ENCODE peak calls at places on chromosomes 16 and 17, in four cellular contexts. R is K562, T is HepG2, W is GM12878. M is an unnamed sample.

GRCh38 chr17:14464741-14465140 is 163.9 kb downstream of the HS3ST3B1 start:
- DNase-seq in R (no peak), T (no peak), W (no peak), M (no peak)

GRCh38 chr16:57619606-57620315 is 8.7 kb upstream of the ADGRG1 start:
- DNase-seq in R (no peak), T (peak; percentile 46), W (no peak), M (no peak)

GRCh38 chr16:82971126-82971525 is 344.4 kb downstream of the CDH13 start:
- DNase-seq in T (no peak), R (no peak), W (no peak), M (no peak)

GRCh38 chr17:74862108-74862901 is 2.6 kb upstream of the GRIN2C start:
- DNase-seq in T (peak; percentile 59), W (no peak), R (peak; percentile 65), M (peak; percentile 75)

GRCh38 chr16:4052096-4052495 is 64.1 kb downstream of the ADCY9 start:
- DNase-seq in T (no peak), R (no peak), W (no peak), M (no peak)

GRCh38 chr16:29815032-29815721 is 775 bp upstream of the PAGR1 start:
- DNase-seq in W (no peak), T (no peak), R (peak; percentile 43), M (no peak)

GRCh38 chr17:73393962-73394361 is 82.2 kb upstream of the CDC42EP4 start:
- DNase-seq in R (peak; percentile 44), T (peak; percentile 20), W (no peak), M (no peak)

GRCh38 chr16:81077077-81077940 is at the start of gene C16orf46:
- DNase-seq in W (peak; percentile 88), T (peak; percentile 96), R (peak; percentile 98), M (peak; percentile 96)

GRCh38 chr16:54927125-54928015 is 3.3 kb upstream of the IRX5 start:
- DNase-seq in W (no peak), R (peak; percentile 22), T (no peak), M (no peak)

GRCh38 chr16:75062135-75062943 is 54.2 kb downstream of the LDHD start:
- DNase-seq in R (peak; percentile 89), W (no peak), T (no peak), M (no peak)

GRCh38 chr17:14203392-14203791 is 33.3 kb downstream of the CDRT15 start:
- DNase-seq in W (no peak), T (no peak), R (peak; percentile 37), M (no peak)

GRCh38 chr17:70677783-70678647 is 508.7 kb downstream of the KCNJ2 start:
- DNase-seq in W (no peak), T (peak; percentile 75), R (no peak), M (peak; percentile 67)

GRCh38 chr16:265711-266110 is 10.0 kb downstream of the RGS11 start:
- DNase-seq in T (no peak), R (no peak), W (no peak), M (no peak)

GRCh38 chr16:67967956-67968439 is 439 bp downstream of the SLC12A4 start:
- DNase-seq in R (peak; percentile 64), W (no peak), T (no peak), M (peak; percentile 49)

GRCh38 chr17:77501101-77501566 is 360.4 kb downstream of the SEC14L1 start:
- DNase-seq in R (peak; percentile 68), W (no peak), T (peak; percentile 43), M (peak; percentile 64)

GRCh38 chr16:81748476-81749198 is 30.5 kb upstream of the PLCG2 start:
- DNase-seq in R (no peak), W (peak; percentile 47), T (no peak), M (no peak)

GRCh38 chr16:26433807-26434206 is 632.9 kb upstream of the C16orf82 start:
- DNase-seq in T (no peak), R (no peak), W (no peak), M (no peak)

GRCh38 chr17:41885733-41886132 is 20.5 kb upstream of the KLHL11 start:
- DNase-seq in W (no peak), R (peak; percentile 30), T (no peak), M (peak; percentile 54)
- TF ChIP-seq FOXM1 in W (no peak), R (no peak), T (no peak), M (no peak)

DNA sequence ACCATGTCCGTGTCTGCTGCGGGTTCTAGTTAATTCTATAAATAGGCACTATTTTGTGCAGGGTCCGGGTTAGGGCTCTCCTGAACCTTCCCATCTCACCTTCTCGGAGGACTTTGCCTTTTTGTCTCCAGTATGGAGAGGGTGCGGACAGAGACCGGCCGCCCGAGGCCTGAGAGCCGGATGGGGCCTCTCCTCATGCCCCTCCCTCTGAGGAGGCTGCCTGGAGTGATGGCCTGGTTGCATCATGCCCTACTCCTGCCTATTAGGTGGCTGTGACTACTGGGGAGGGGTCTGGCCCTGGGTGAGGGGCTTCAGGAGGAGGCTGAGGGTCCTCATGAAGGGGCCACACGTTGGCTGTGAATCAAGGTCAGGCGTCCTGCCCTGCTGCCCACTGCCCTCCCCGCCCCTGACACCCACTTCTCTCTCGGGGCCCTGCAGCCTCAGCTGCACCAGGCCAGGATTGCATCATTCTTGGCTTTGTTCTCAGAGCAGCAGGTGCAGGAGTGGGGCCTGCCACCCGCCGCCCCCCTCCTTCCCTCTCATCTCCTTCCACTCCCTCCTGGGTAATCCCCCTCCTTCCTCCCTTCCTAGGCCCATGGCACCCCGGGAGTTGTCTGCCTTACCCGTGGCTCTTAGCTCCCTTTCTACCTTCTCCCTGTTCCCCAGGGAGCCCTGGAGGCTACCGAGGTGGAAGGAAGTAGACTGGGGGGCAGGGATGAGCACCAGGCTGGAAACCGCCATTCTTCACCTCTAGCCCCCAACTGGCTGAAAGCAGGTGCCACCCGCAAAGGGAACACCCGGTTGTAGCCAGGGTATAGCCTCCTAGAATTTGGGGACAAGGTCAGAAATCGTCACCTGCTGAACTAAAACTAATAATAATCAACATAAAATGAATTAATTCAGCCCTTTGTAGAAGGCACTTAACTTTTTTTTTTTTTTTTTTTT is 12.7 kb upstream of the ARHGAP23 start:
- DNase-seq in R (peak; percentile 37), W (peak; percentile 11), T (peak; percentile 59), M (peak; percentile 32)
- TF ChIP-seq FOXK2 in R (no peak), W (no peak), T (no peak), M (no peak)

GRCh38 chr16:79845006-79845733 is 244.6 kb upstream of the MAF start:
- DNase-seq in T (no peak), R (no peak), W (peak; percentile 40), M (no peak)
- TF ChIP-seq FOXM1 in T (no peak), R (no peak), W (peak; percentile 94), M (no peak)

GRCh38 chr17:68794636-68795503 is 160.3 kb downstream of the ABCA8 start:
- DNase-seq in T (peak; percentile 41), W (no peak), R (peak; percentile 7), M (no peak)
- TF ChIP-seq FOXK2 in T (no peak), W (no peak), R (no peak), M (no peak)

DNA sequence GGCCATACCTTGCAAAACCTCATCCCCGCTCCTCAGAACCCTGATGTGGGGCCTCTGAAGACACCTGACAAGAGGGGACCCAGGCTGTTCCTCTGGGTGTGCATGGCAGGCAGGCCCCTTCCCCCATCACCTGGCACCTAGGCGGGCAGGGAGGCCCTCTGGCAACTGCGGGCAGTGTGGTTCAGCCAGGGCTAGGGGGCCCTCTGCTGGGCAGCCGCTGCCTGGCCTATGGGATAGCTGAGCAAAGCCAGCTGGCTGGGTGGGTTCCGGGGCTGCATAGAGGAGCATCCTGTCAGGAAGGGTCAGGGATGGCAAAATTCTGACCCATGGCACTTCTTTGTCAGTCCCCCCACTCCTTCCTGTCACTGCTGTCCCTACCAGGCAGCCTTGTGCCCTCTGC is 228.7 kb upstream of the ASIC2 start:
- DNase-seq in W (no peak), T (no peak), R (peak; percentile 24), M (no peak)
- TF ChIP-seq FOXM1 in W (no peak), T (no peak), R (no peak), M (no peak)

DNA sequence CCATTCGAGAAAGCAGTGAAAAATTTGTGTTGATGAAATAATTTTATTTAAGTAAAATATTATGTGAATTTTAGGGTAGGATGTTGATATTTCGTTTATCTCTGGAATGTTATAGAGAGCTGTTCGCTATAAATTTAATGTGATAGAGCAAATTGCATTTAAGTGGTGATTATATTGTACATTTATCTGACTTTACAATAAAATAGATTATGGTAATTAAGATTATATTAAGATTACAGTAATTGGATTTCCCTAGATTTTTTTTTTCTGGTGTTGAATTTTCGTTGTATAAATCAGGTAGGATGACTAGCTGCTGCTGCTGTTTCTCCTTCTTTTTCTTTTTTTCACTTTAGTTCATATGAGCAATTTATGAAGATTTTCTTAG is 71.0 kb downstream of the AATF start:
- DNase-seq in T (no peak), W (no peak), R (no peak), M (no peak)
- TF ChIP-seq FOXK2 in T (no peak), W (no peak), R (no peak), M (no peak)

DNA sequence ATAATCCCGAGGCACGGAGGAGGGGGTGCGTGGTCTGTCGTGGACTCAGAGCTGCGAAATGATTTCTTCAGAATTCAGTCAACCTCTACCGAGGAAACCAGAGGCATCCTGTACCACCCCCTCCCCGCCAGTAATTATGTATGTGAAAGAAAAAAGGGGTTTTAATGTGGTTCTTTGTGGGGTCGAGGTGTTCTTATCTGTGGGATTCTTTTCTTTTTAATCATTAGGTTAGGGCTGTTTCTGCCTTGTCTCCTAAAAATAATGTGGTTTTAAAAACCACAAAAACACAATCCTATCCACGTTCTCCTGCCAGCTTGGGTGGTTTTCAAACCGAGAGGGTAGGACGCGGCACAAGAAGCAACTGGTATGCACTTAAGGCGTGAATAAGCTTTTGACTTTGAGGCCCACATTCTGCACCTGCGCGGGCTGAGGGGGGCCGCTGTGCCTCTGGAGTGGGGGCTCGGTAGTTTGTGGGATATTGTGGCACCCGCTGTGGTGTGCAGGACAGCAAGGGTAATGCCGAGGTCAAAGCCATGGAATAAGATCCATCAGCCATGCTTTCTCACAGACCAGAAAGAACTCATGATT is 1.0 kb downstream of the SLC47A1 start:
- DNase-seq in T (no peak), W (no peak), R (no peak), M (no peak)
- TF ChIP-seq FOXM1 in T (no peak), W (no peak), R (no peak), M (no peak)

GRCh38 chr17:55462234-55462633 is 40.6 kb upstream of the MMD start:
- DNase-seq in W (no peak), R (no peak), T (no peak), M (no peak)

GRCh38 chr17:55463600-55463999 is 42.0 kb upstream of the MMD start:
- DNase-seq in T (no peak), R (no peak), W (peak; percentile 66), M (no peak)

GRCh38 chr17:55462711-55463110 is 41.1 kb upstream of the MMD start:
- DNase-seq in W (no peak), R (no peak), T (no peak), M (no peak)

GRCh38 chr17:55466671-55467070 is 44.6 kb downstream of the SMIM36 start:
- DNase-seq in W (peak; percentile 55), T (no peak), R (no peak), M (no peak)
- TF ChIP-seq FOXK2 in W (no peak), T (no peak), R (no peak), M (no peak)

GRCh38 chr17:56918916-56919315 is 5.1 kb upstream of the TRIM25 start:
- DNase-seq in R (peak; percentile 24), T (no peak), W (no peak), M (no peak)
- TF ChIP-seq FOXM1 in R (no peak), T (no peak), W (no peak), M (no peak)